ENCODE peak calls at places on chromosome 12, in six cellular contexts. T, H, O, I, V and K are unnamed samples.

GRCh38 chr12:113142173-113142885 is 6.8 kb upstream of the RASAL1 start:
- DNase-seq in T (no peak), H (peak), O (no peak), I (peak), V (no peak), K (no peak)

GRCh38 chr12:76568888-76569551 is 9.4 kb upstream of the OSBPL8 start:
- DNase-seq in T (no peak), H (no peak), O (no peak), I (no peak), V (no peak), K (no peak)

GRCh38 chr12:108312885-108313203 is 26.3 kb downstream of the CMKLR1 start:
- DNase-seq in T (no peak), H (peak), O (no peak), I (peak), V (no peak), K (no peak)

GRCh38 chr12:127903146-127903545 is 363.8 kb upstream of the TMEM132C start:
- DNase-seq in T (no peak), H (no peak), O (no peak), I (no peak), V (no peak), K (no peak)

GRCh38 chr12:6114476-6114870 is 10.0 kb downstream of the VWF start:
- DNase-seq in T (no peak), H (no peak), O (no peak), I (no peak), V (no peak), K (no peak)

GRCh38 chr12:50425859-50426258 is 25.2 kb downstream of the LARP4 start:
- DNase-seq in T (no peak), H (no peak), O (no peak), I (no peak), V (no peak), K (no peak)

GRCh38 chr12:113190761-113191160 is 5.2 kb downstream of the RITA1 start:
- DNase-seq in T (no peak), H (peak), O (no peak), I (peak), V (peak), K (no peak)

GRCh38 chr12:104998423-104999346 is 12.6 kb downstream of the NOPCHAP1 start:
- DNase-seq in T (no peak), H (no peak), O (no peak), I (no peak), V (no peak), K (no peak)

GRCh38 chr12:76113800-76114757 is 29.6 kb upstream of the NAP1L1 start:
- DNase-seq in T (no peak), H (no peak), O (no peak), I (no peak), V (peak), K (no peak)

GRCh38 chr12:52798671-52799497 is 3.0 kb upstream of the KRT3 start:
- DNase-seq in T (no peak), H (no peak), O (no peak), I (no peak), V (no peak), K (no peak)

GRCh38 chr12:19138551-19139344 is 9.2 kb downstream of the PLEKHA5 start:
- DNase-seq in T (no peak), H (no peak), O (no peak), I (no peak), V (peak), K (no peak)

GRCh38 chr12:4816776-4817530 is 92.8 kb upstream of the KCNA1 start:
- DNase-seq in T (no peak), H (no peak), O (no peak), I (no peak), V (no peak), K (no peak)
- TF ChIP-seq JUND in T (no peak), H (no peak), O (no peak), I (no peak), V (no peak), K (no peak)

GRCh38 chr12:77845831-77846230 is 15.1 kb downstream of the NAV3 start:
- DNase-seq in T (no peak), H (no peak), O (no peak), I (no peak), V (no peak), K (no peak)

GRCh38 chr12:77847060-77847541 is 16.4 kb downstream of the NAV3 start:
- DNase-seq in T (no peak), H (no peak), O (peak), I (no peak), V (no peak), K (no peak)

GRCh38 chr12:77842430-77842829 is 11.7 kb downstream of the NAV3 start:
- DNase-seq in T (no peak), H (no peak), O (no peak), I (peak), V (no peak), K (no peak)

GRCh38 chr12:77837876-77838291 is 7.2 kb downstream of the NAV3 start:
- DNase-seq in T (no peak), H (no peak), O (no peak), I (no peak), V (no peak), K (no peak)

GRCh38 chr12:77841467-77842054 is 10.9 kb downstream of the NAV3 start:
- DNase-seq in T (no peak), H (no peak), O (no peak), I (no peak), V (no peak), K (no peak)
- TF ChIP-seq JUND in T (no peak), H (peak), O (no peak), I (no peak), V (no peak), K (no peak)

GRCh38 chr12:93514853-93515252 is 47.5 kb downstream of the MRPL42 start:
- DNase-seq in T (no peak), H (no peak), O (no peak), I (no peak), V (no peak), K (no peak)
- TF ChIP-seq JUND in T (no peak), H (peak), O (no peak), I (no peak), V (no peak), K (no peak)

GRCh38 chr12:57477710-57478681 is 1.7 kb downstream of the ARHGAP9 start:
- DNase-seq in T (no peak), H (no peak), O (peak), I (no peak), V (peak), K (no peak)

GRCh38 chr12:57474862-57475261 is 4.8 kb downstream of the ARHGAP9 start:
- DNase-seq in T (no peak), H (no peak), O (no peak), I (no peak), V (no peak), K (no peak)

GRCh38 chr12:57475271-57476161 is 4.2 kb downstream of the ARHGAP9 start:
- DNase-seq in T (peak), H (peak), O (no peak), I (no peak), V (no peak), K (no peak)

GRCh38 chr12:57476993-57477709 is 2.5 kb downstream of the ARHGAP9 start:
- DNase-seq in T (no peak), H (no peak), O (no peak), I (no peak), V (no peak), K (no peak)

DNA sequence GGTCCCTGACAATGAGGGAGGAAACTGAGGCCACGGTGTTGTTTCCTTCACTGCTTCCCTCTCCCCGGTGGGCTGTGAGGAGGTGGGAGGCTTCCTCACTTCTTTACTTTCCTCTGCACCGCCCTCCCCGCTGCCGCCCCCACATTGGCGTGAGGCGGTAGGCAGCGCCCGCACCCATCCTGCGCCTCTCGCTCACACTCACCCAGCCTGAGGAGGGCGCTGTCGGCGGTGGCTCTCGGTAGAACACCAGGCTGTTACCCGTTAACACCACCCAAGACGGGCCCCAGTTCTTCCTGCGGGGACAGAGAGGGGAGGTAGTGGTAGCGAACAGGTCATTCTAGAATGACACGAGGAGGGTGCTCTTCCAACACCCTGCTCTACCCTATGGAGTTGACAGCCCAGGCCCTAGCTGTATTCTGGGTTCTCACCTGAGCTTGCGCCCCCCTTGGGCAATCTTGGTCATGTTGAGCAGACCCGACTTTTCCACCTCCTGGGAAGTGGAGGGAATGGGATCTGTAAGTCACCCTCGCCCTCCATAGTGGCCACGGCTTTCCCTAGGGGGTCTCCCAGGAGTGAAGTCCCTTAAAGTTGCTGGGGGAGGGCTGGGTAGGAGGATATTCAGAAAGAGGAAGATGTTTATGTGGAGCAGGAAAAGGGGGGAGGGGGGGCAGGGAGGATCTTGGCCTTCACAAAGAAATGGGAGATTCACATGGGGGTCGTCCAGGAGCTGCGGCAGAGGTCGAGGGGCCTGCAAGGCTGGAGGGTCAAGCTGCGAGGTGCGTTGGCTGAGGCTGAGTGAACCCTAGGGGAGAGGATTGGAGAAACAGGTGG is 3.3 kb downstream of the ARHGAP9 start:
- DNase-seq in T (peak), H (no peak), O (no peak), I (no peak), V (no peak), K (no peak)
- TF ChIP-seq JUND in T (no peak), H (no peak), O (no peak), I (no peak), V (no peak), K (no peak)